ENCODE peak calls at places on chromosomes 7 and 10, in four cellular contexts. Z is HepG2, D is WTC11, G is K562. K is an unnamed sample.
A peak's percentile ranks its signal among the peaks of the same experiment; 100 is the strongest.

GRCh38 chr10:97759157-97759980 is 12.4 kb downstream of the SFRP5 start:
- DNase-seq in Z (peak; percentile 79), D (peak; percentile 90), G (peak; percentile 66), K (peak; percentile 87)

GRCh38 chr10:94626476-94626875 is 57.1 kb upstream of the CYP2C18 start:
- DNase-seq in Z (no peak), D (no peak), G (no peak), K (no peak)

GRCh38 chr7:102432476-102433318 is 678 bp upstream of the ORAI2 start:
- DNase-seq in Z (no peak), D (no peak), G (no peak), K (no peak)

GRCh38 chr10:7832060-7832459 is 13.8 kb downstream of the TAF3 start:
- DNase-seq in Z (no peak), D (no peak), G (no peak), K (no peak)

GRCh38 chr10:122490786-122491680 is 29.7 kb downstream of the HTRA1 start:
- DNase-seq in Z (no peak), D (no peak), G (no peak), K (no peak)

GRCh38 chr10:110426294-110427153 is 71.2 kb upstream of the DUSP5 start:
- DNase-seq in Z (no peak), D (no peak), G (no peak), K (no peak)

GRCh38 chr10:124728830-124729661 is 15.1 kb downstream of the FAM53B start:
- DNase-seq in Z (no peak), D (no peak), G (no peak), K (no peak)

GRCh38 chr7:19113855-19114590 is 3.4 kb downstream of the TWIST1 start:
- DNase-seq in Z (no peak), D (no peak), G (no peak), K (no peak)

GRCh38 chr7:46786221-46786951 is 795.5 kb downstream of the TNS3 start:
- DNase-seq in Z (no peak), D (no peak), G (no peak), K (no peak)

GRCh38 chr7:11206131-11206921 is 232.7 kb downstream of the PHF14 start:
- DNase-seq in Z (no peak), D (no peak), G (no peak), K (no peak)

GRCh38 chr7:155214328-155214986 is 83.2 kb upstream of the INSIG1 start:
- DNase-seq in Z (no peak), D (no peak), G (peak; percentile 34), K (no peak)

GRCh38 chr10:119701861-119702260 is 24.0 kb upstream of the INPP5F start:
- DNase-seq in Z (peak; percentile 15), D (no peak), G (no peak), K (no peak)

GRCh38 chr7:105794741-105795729 is 81.4 kb downstream of the ATXN7L1 start:
- DNase-seq in Z (no peak), D (no peak), G (no peak), K (no peak)

GRCh38 chr10:102802920-102803534 is 34.2 kb downstream of the CYP17A1 start:
- DNase-seq in Z (no peak), D (peak; percentile 38), G (no peak), K (no peak)

GRCh38 chr7:105215821-105216220 is 172.9 kb downstream of the SRPK2 start:
- DNase-seq in Z (no peak), D (no peak), G (no peak), K (no peak)

GRCh38 chr10:78802866-78803265 is 265.9 kb upstream of the ZMIZ1 start:
- DNase-seq in Z (no peak), D (no peak), G (no peak), K (no peak)

GRCh38 chr7:125504848-125505247 is 575.2 kb upstream of the POT1 start:
- DNase-seq in Z (no peak), D (no peak), G (peak; percentile 60), K (no peak)

GRCh38 chr10:36494386-36494785 is 631.0 kb upstream of the ANKRD30A start:
- DNase-seq in Z (no peak), D (no peak), G (no peak), K (no peak)
- TF ChIP-seq ELF4 in Z (no peak), D (no peak), G (no peak), K (no peak)

GRCh38 chr7:140036224-140036651 is 26.5 kb downstream of the PARP12 start:
- DNase-seq in Z (no peak), D (no peak), G (no peak), K (no peak)
- TF ChIP-seq ELF4 in Z (no peak), D (no peak), G (no peak), K (no peak)

GRCh38 chr7:132638000-132638399 is 61.7 kb upstream of the PLXNA4 start:
- DNase-seq in Z (no peak), D (no peak), G (no peak), K (no peak)
- TF ChIP-seq ELF4 in Z (no peak), D (no peak), G (no peak), K (no peak)

DNA sequence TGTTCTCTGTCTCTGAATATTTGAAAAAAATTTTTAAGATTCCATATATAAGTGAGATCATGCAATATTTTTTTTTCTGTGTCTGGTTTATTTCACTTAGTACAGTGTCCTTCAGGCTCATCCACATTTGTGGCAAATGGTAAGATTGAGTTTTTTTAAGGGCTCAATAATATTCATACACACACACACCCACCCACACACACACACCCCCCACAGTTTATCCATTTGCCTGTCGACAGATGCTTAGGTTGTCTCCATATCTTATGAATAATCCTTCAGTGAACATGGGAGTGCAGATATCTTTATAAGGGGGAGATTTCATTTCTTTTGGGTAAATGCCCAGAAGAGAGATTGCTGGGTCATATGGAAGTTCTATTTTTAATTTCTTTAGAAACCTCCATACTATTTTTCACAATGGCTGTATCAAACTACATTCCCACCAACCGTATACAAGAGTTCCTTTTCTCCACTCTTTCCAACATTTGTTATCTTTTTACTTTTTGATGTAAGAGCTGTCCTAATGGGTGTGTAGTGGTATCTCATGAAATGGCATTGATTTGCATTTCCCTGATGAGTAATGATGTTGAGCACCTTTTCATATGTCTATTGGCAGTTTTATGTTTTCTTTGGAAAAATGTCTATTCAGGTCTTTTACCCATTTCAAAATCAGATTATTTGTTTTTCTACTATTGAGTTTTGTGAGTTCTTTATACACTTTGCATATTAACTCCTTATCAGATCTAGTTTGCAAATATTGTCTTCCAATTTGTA is 35.0 kb downstream of the AUTS2 start:
- DNase-seq in Z (no peak), D (no peak), G (no peak), K (no peak)
- TF ChIP-seq ELF4 in Z (no peak), D (no peak), G (no peak), K (no peak)

GRCh38 chr10:118568327-118568848 is 27.1 kb downstream of the PRLHR start:
- DNase-seq in Z (peak; percentile 59), D (peak; percentile 17), G (peak; percentile 58), K (peak; percentile 74)
- TF ChIP-seq ELF4 in Z (no peak), D (no peak), G (no peak), K (no peak)

DNA sequence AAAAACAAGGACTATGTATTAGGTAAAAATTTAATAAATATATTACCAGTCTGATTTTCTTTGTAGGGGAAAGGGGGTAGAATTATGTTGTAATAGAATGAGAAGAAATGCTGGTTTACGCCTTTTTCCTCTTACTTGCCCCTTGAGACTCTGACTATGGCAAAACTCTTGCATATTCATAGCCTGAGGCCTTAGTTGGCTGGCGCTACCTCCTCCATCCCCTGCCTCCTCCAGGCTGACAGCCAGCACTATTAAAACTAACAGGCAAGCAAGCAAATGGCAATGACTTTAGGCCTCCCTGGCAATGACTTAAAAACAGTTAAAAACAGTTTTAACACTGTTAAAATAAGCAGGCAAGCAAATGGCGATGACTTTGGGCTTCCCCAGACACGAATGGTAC is 14.4 kb downstream of the PKD2L1 start:
- DNase-seq in Z (no peak), D (no peak), G (no peak), K (no peak)
- TF ChIP-seq ELF4 in Z (no peak), D (no peak), G (no peak), K (no peak)

DNA sequence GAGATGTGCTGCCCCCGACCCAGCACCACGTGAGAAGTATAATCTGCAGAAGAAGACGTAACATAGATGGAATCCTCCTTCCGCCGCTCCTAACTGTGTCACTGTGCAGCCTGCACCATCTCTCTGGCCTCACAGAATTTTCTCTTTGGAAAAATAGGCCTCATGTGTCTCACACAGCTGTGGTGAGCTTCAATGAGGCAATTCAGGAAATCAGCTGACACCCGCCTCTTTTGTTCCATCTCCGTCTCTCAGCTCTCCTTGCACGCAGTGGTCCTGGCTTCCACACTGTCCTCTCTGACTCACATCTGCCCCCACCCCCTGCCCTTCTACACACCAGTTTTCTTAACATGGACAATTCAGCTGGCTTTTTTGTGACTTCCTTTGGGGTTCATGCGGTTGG is 7.2 kb downstream of the C10orf90 start:
- DNase-seq in Z (no peak), D (no peak), G (no peak), K (no peak)
- TF ChIP-seq ELF4 in Z (no peak), D (no peak), G (no peak), K (no peak)

GRCh38 chr10:29117781-29118180 is 171.1 kb upstream of the LYZL1 start:
- DNase-seq in Z (no peak), D (no peak), G (no peak), K (no peak)

GRCh38 chr10:29113251-29113945 is 175.5 kb upstream of the LYZL1 start:
- DNase-seq in Z (no peak), D (no peak), G (no peak), K (no peak)

GRCh38 chr10:29120216-29120615 is 168.7 kb upstream of the LYZL1 start:
- DNase-seq in Z (no peak), D (no peak), G (no peak), K (no peak)

GRCh38 chr10:29124864-29125263 is 164.0 kb upstream of the LYZL1 start:
- DNase-seq in Z (no peak), D (no peak), G (no peak), K (no peak)

GRCh38 chr10:29119374-29119773 is 169.5 kb upstream of the LYZL1 start:
- DNase-seq in Z (peak; percentile 46), D (peak; percentile 91), G (peak; percentile 59), K (peak; percentile 63)
- TF ChIP-seq ELF4 in Z (no peak), D (no peak), G (no peak), K (no peak)

GRCh38 chr7:143954163-143954894 is at the start of gene OR2F1:
- DNase-seq in Z (no peak), D (no peak), G (no peak), K (no peak)
- TF ChIP-seq ELF4 in Z (no peak), D (no peak), G (no peak), K (no peak)

GRCh38 chr7:42093361-42093905 is 143.6 kb downstream of the GLI3 start:
- DNase-seq in Z (no peak), D (no peak), G (no peak), K (no peak)

GRCh38 chr7:42090056-42090455 is 147.0 kb downstream of the GLI3 start:
- DNase-seq in Z (no peak), D (no peak), G (no peak), K (no peak)

GRCh38 chr7:42087616-42088015 is 149.4 kb downstream of the GLI3 start:
- DNase-seq in Z (no peak), D (no peak), G (no peak), K (no peak)

GRCh38 chr7:42090806-42091205 is 146.2 kb downstream of the GLI3 start:
- DNase-seq in Z (no peak), D (no peak), G (no peak), K (no peak)

GRCh38 chr7:42091461-42092229 is 145.4 kb downstream of the GLI3 start:
- DNase-seq in Z (peak; percentile 68), D (peak; percentile 64), G (no peak), K (no peak)
- TF ChIP-seq ELF4 in Z (no peak), D (no peak), G (no peak), K (no peak)